ENCODE peak calls at places on chromosomes 11 and 22, in five cellular contexts. One of them, this sample, is unnamed.

GRCh38 chr11:126468102-126468521 is 112.6 kb downstream of the ST3GAL4 start:
- DNase-seq in HEK293T: no peak
- DNase-seq in dorsolateral prefrontal cortex: no peak
- DNase-seq in HFFc6: no peak
- DNase-seq in NT2/D1: no peak
- DNase-seq in this sample: no peak

GRCh38 chr11:23797624-23798419 is 699.0 kb upstream of the LUZP2 start:
- DNase-seq in NT2/D1: no peak
- DNase-seq in HEK293T: no peak
- DNase-seq in HFFc6: no peak
- DNase-seq in dorsolateral prefrontal cortex: no peak
- DNase-seq in this sample: no peak

GRCh38 chr22:50733521-50734342 is 4.3 kb upstream of the ACR start:
- DNase-seq in NT2/D1: no peak
- DNase-seq in HFFc6: peak
- DNase-seq in HEK293T: no peak
- DNase-seq in dorsolateral prefrontal cortex: no peak
- DNase-seq in this sample: peak

GRCh38 chr11:69658606-69659450 is 16.3 kb downstream of the LTO1 start:
- DNase-seq in HFFc6: no peak
- DNase-seq in NT2/D1: no peak
- DNase-seq in dorsolateral prefrontal cortex: no peak
- DNase-seq in HEK293T: no peak
- DNase-seq in this sample: no peak

GRCh38 chr22:49659924-49660315 is 167.8 kb downstream of the BRD1 start:
- DNase-seq in dorsolateral prefrontal cortex: peak
- DNase-seq in NT2/D1: no peak
- DNase-seq in HEK293T: no peak
- DNase-seq in HFFc6: no peak
- DNase-seq in this sample: no peak

GRCh38 chr11:93614111-93614784 is 47.2 kb upstream of the CEP295 start:
- DNase-seq in NT2/D1: no peak
- DNase-seq in dorsolateral prefrontal cortex: no peak
- DNase-seq in HFFc6: no peak
- DNase-seq in HEK293T: peak
- DNase-seq in this sample: peak

GRCh38 chr11:12556788-12557384 is 117.3 kb upstream of the TEAD1 start:
- DNase-seq in NT2/D1: peak
- DNase-seq in HFFc6: peak
- DNase-seq in HEK293T: no peak
- DNase-seq in dorsolateral prefrontal cortex: no peak
- DNase-seq in this sample: peak

GRCh38 chr11:112320668-112321067 is 60.0 kb upstream of the PLET1 start:
- DNase-seq in dorsolateral prefrontal cortex: no peak
- DNase-seq in HFFc6: peak
- DNase-seq in NT2/D1: no peak
- DNase-seq in HEK293T: no peak
- DNase-seq in this sample: peak

GRCh38 chr11:8345179-8345578 is 81.5 kb upstream of the LMO1 start:
- DNase-seq in NT2/D1: no peak
- DNase-seq in HEK293T: no peak
- DNase-seq in dorsolateral prefrontal cortex: no peak
- DNase-seq in HFFc6: no peak
- DNase-seq in this sample: no peak

GRCh38 chr11:96713301-96713700 is 323.5 kb downstream of the JRKL start:
- DNase-seq in NT2/D1: no peak
- DNase-seq in dorsolateral prefrontal cortex: no peak
- DNase-seq in HFFc6: no peak
- DNase-seq in HEK293T: no peak
- DNase-seq in this sample: no peak

GRCh38 chr22:49880281-49880680 is 26.6 kb downstream of the ZBED4 start:
- DNase-seq in dorsolateral prefrontal cortex: no peak
- DNase-seq in HEK293T: no peak
- DNase-seq in NT2/D1: no peak
- DNase-seq in HFFc6: no peak
- DNase-seq in this sample: no peak

GRCh38 chr11:66495401-66495844 is 15.0 kb upstream of the BBS1 start:
- DNase-seq in NT2/D1: no peak
- DNase-seq in HEK293T: no peak
- DNase-seq in HFFc6: no peak
- DNase-seq in dorsolateral prefrontal cortex: no peak
- DNase-seq in this sample: no peak

GRCh38 chr11:112285918-112286317 is 25.3 kb upstream of the PLET1 start:
- DNase-seq in HFFc6: peak
- DNase-seq in NT2/D1: no peak
- DNase-seq in HEK293T: no peak
- DNase-seq in dorsolateral prefrontal cortex: no peak
- DNase-seq in this sample: peak

GRCh38 chr11:8658210-8658968 is 24.1 kb downstream of the TRIM66 start:
- DNase-seq in HEK293T: no peak
- DNase-seq in HFFc6: no peak
- DNase-seq in NT2/D1: no peak
- DNase-seq in dorsolateral prefrontal cortex: no peak
- DNase-seq in this sample: no peak

GRCh38 chr11:44409071-44409470 is 99.1 kb upstream of the ALX4 start:
- DNase-seq in HFFc6: no peak
- DNase-seq in dorsolateral prefrontal cortex: no peak
- DNase-seq in HEK293T: no peak
- DNase-seq in NT2/D1: no peak
- DNase-seq in this sample: no peak

GRCh38 chr11:18046116-18046777 is at the start of gene TPH1:
- DNase-seq in NT2/D1: no peak
- DNase-seq in dorsolateral prefrontal cortex: no peak
- DNase-seq in HEK293T: no peak
- DNase-seq in HFFc6: peak
- DNase-seq in this sample: peak

GRCh38 chr11:28834877-28835276 is 726.7 kb downstream of the METTL15 start:
- DNase-seq in HEK293T: no peak
- DNase-seq in NT2/D1: no peak
- DNase-seq in dorsolateral prefrontal cortex: no peak
- DNase-seq in HFFc6: peak
- DNase-seq in this sample: peak

GRCh38 chr11:107561688-107562087 is 3.8 kb downstream of the ALKBH8 start:
- DNase-seq in HFFc6: peak
- DNase-seq in dorsolateral prefrontal cortex: no peak
- DNase-seq in NT2/D1: no peak
- DNase-seq in HEK293T: no peak
- DNase-seq in this sample: peak

GRCh38 chr22:40044870-40045834 is 50.4 kb downstream of the FAM83F start:
- DNase-seq in HFFc6: no peak
- DNase-seq in NT2/D1: no peak
- DNase-seq in HEK293T: peak
- DNase-seq in dorsolateral prefrontal cortex: no peak
- DNase-seq in this sample: no peak

GRCh38 chr11:34176980-34177319 is 71.5 kb downstream of the NAT10 start:
- DNase-seq in NT2/D1: no peak
- DNase-seq in HEK293T: no peak
- DNase-seq in HFFc6: no peak
- DNase-seq in dorsolateral prefrontal cortex: no peak
- DNase-seq in this sample: no peak